ENCODE peak calls at places on chromosomes 11 and 22, in five cellular contexts. H is HepG2, Y is Panc1, Z is GM23338, Q is HCT116. S is an unnamed sample.

GRCh38 chr11:826836-827145 is 928 bp upstream of the CRACR2B start:
- ATAC-seq in H (peak), Y (peak), Z (no peak), Q (peak), S (no peak)

GRCh38 chr11:45917286-45917622 is 423 bp downstream of the PEX16 start:
- ATAC-seq in H (no peak), Y (peak), Z (no peak), Q (no peak), S (no peak)

GRCh38 chr11:117089685-117090084 is 8.5 kb downstream of the SIK3 start:
- ATAC-seq in H (no peak), Y (no peak), Z (no peak), Q (peak), S (no peak)

GRCh38 chr22:29074276-29074625 is 1.4 kb downstream of the KREMEN1 start:
- ATAC-seq in H (no peak), Y (no peak), Z (peak), Q (peak), S (no peak)

GRCh38 chr11:12968836-12969235 is 40.3 kb upstream of the RASSF10 start:
- ATAC-seq in H (no peak), Y (no peak), Z (no peak), Q (no peak), S (no peak)

GRCh38 chr11:69114811-69115523 is 40.8 kb upstream of the SMIM38 start:
- ATAC-seq in H (no peak), Y (peak), Z (no peak), Q (no peak), S (no peak)

GRCh38 chr11:19055016-19055415 is 5.5 kb downstream of the MRGPRX2 start:
- ATAC-seq in H (no peak), Y (no peak), Z (no peak), Q (no peak), S (no peak)

GRCh38 chr11:94537051-94537600 is 6.6 kb upstream of the FUT4 start:
- ATAC-seq in H (no peak), Y (no peak), Z (no peak), Q (no peak), S (no peak)

GRCh38 chr11:623999-624704 is 603 bp downstream of the CDHR5 start:
- ATAC-seq in H (peak), Y (peak), Z (no peak), Q (peak), S (no peak)

GRCh38 chr11:129881570-129882170 is 13.7 kb downstream of the NFRKB start:
- ATAC-seq in H (peak), Y (peak), Z (peak), Q (peak), S (no peak)

GRCh38 chr11:114057605-114058004 is 1.9 kb upstream of the ZBTB16 start:
- ATAC-seq in H (no peak), Y (no peak), Z (no peak), Q (no peak), S (no peak)

GRCh38 chr11:114058871-114059277 is 637 bp upstream of the ZBTB16 start:
- ATAC-seq in H (no peak), Y (no peak), Z (no peak), Q (no peak), S (no peak)

GRCh38 chr11:114059278-114059983 is at the start of gene ZBTB16:
- ATAC-seq in H (no peak), Y (peak), Z (peak), Q (no peak), S (peak)

GRCh38 chr11:114057147-114057546 is 2.4 kb upstream of the ZBTB16 start:
- ATAC-seq in H (no peak), Y (no peak), Z (no peak), Q (no peak), S (no peak)

DNA sequence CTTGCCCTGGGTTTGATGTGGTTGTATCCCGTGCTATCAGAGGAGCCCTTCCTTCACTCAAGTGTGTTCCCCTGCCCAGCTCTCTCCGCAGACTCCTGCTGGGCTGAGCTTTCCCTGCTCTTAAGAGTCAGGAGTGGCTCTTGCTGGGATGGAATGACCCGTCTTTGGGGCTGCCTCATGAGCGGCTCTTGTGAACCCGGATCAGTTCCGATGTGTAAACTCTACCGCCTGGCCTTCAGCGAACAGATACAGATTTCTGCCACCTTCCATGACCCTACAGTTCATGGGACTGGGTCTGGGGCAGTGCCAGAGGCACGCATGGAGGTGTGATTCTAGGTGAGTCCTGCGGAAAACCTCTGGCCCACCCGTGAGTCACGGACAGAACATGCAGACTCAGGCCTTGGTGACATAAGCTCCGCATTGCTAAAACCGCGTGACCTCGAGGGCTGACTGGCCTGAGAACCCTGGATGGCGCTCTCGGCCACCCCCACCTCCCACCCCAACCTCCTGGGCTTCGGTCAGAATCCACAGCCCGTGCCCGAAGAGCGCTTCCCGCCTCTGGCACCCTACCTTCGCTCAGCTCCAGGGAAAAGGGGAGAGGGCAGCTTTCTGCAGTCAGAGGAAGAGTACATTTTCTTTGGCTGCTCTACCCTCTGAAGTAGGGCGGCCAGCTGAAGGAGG is 1.3 kb upstream of the ZBTB16 start:
- ATAC-seq in H (no peak), Y (no peak), Z (peak), Q (no peak), S (no peak)
- TF ChIP-seq POLR2AphosphoS5 in H (no peak), Y (no peak), Z (no peak), Q (no peak), S (no peak)

GRCh38 chr11:66847461-66848232 is 4.4 kb downstream of the RCE1 start:
- ATAC-seq in H (no peak), Y (no peak), Z (no peak), Q (no peak), S (no peak)
- TF ChIP-seq POLR2AphosphoS5 in H (no peak), Y (peak), Z (peak), Q (no peak), S (no peak)

GRCh38 chr11:20160425-20161229 is at the start of gene DBX1:
- ATAC-seq in H (no peak), Y (no peak), Z (no peak), Q (no peak), S (no peak)
- TF ChIP-seq POLR2AphosphoS5 in H (no peak), Y (no peak), Z (no peak), Q (no peak), S (no peak)

GRCh38 chr11:62123669-62124185 is at the start of gene INCENP:
- ATAC-seq in H (peak), Y (peak), Z (peak), Q (peak), S (peak)
- TF ChIP-seq POLR2AphosphoS5 in H (peak), Y (peak), Z (peak), Q (peak), S (peak)

GRCh38 chr22:31346733-31347250 is 646 bp upstream of the PATZ1 start:
- ATAC-seq in H (peak), Y (peak), Z (peak), Q (peak), S (no peak)

GRCh38 chr22:31346255-31346732 is at the start of gene PATZ1:
- ATAC-seq in H (peak), Y (peak), Z (no peak), Q (peak), S (peak)

GRCh38 chr22:31348766-31349165 is 2.6 kb upstream of the PATZ1 start:
- ATAC-seq in H (no peak), Y (no peak), Z (no peak), Q (no peak), S (no peak)

GRCh38 chr22:31345331-31346254 is 553 bp downstream of the PATZ1 start:
- ATAC-seq in H (peak), Y (peak), Z (peak), Q (peak), S (peak)

GRCh38 chr22:31347251-31348008 is 1.3 kb upstream of the PATZ1 start:
- ATAC-seq in H (peak), Y (peak), Z (peak), Q (peak), S (peak)
- TF ChIP-seq POLR2AphosphoS5 in H (peak), Y (peak), Z (peak), Q (peak), S (peak)

GRCh38 chr22:44862281-44862680 is 109.9 kb downstream of the ARHGAP8 start:
- ATAC-seq in H (no peak), Y (no peak), Z (no peak), Q (no peak), S (no peak)

GRCh38 chr22:44862981-44863860 is 110.8 kb downstream of the ARHGAP8 start:
- ATAC-seq in H (no peak), Y (no peak), Z (peak), Q (peak), S (no peak)

GRCh38 chr22:44869196-44869595 is 116.8 kb downstream of the ARHGAP8 start:
- ATAC-seq in H (no peak), Y (no peak), Z (no peak), Q (no peak), S (no peak)

GRCh38 chr22:44861245-44861644 is 108.9 kb downstream of the ARHGAP8 start:
- ATAC-seq in H (no peak), Y (no peak), Z (no peak), Q (no peak), S (no peak)

DNA sequence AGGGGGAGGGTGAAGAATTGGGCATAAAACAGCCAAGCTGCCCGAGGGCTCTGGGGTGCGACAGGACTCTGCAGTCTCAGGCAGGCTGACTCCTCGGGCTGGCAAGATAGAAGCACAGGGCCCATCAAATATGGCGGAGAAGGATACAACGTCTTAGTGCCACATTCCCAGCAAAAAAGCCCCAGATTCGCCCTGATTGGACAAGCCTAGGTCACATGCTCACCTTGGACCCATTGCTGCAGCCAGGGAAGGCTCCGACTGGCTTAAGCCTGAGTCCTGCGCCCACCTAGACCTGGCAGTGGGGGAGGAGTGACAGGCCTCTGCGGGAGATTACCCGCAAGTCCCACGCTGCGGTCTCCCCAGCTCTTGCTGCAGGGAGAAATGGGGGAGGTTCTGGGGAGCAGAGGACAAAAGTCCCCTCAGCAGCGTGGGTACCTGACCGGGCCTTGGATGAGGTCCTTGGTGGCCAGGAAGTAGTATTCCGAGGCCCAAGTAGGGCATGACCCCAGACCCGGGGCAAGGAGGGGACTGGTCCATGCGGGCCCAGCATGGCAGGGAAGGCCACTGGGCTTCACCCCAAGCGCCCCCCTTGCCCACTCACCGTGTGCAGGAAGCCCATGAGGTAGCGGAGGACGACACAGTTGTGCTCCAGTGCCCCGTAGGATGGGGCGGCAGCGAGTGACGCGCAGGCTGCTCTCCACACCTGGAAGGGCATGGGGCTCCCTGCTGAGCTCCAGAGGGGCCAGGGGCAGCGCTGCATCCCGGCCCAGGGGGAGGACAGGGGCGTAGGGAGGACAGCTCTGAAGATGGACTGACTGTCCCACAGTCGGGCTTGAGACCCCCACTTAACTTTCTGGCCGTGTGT is 113.0 kb downstream of the ARHGAP8 start:
- ATAC-seq in H (no peak), Y (no peak), Z (no peak), Q (no peak), S (no peak)
- TF ChIP-seq POLR2AphosphoS5 in H (no peak), Y (no peak), Z (no peak), Q (no peak), S (no peak)

GRCh38 chr22:45237065-45237990 is 3.4 kb downstream of the KIAA0930 start:
- ATAC-seq in H (peak), Y (no peak), Z (no peak), Q (no peak), S (no peak)

GRCh38 chr22:45238431-45239377 is 2.0 kb downstream of the KIAA0930 start:
- ATAC-seq in H (no peak), Y (no peak), Z (no peak), Q (no peak), S (no peak)

GRCh38 chr22:45240810-45241631 is at the start of gene KIAA0930:
- ATAC-seq in H (peak), Y (peak), Z (peak), Q (peak), S (peak)

GRCh38 chr22:45240137-45240809 is 421 bp downstream of the KIAA0930 start:
- ATAC-seq in H (peak), Y (peak), Z (peak), Q (peak), S (peak)

DNA sequence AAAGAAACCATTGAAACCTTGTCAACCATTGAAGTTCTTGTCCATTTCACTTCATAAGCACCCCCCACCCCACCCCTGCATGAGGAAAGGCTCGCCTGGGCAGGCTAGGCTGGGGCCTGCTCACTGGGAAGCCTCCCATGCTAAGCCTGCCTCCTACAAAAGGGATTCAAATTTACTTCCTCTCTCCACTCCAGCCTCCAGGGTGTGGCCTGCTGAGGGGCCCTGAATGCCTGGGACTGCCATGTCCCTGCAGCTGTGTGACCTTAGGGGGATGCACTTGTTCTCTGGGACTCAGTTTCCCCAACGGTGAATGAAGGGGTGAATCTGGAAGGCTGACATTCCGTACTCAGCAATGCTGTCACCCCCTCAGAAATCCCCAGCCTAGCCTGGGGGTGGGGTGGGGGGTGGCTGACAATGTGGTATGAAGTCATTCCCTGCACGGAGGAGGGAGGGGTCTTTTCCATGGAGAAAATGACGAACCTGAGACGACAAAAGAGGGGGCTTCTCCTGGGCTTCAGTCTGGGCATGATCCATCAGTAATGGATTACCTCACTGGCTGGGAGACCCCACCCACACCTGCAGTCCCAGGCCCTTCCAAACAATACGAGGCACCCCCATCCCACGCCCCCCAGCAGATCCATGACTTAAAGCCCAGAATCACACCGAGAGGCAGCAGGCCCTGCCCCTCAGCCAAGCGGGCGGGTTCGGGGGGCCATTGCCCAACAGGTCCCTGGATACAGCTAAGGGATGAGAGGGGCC is 1.1 kb downstream of the KIAA0930 start:
- ATAC-seq in H (no peak), Y (no peak), Z (peak), Q (no peak), S (no peak)
- TF ChIP-seq POLR2AphosphoS5 in H (no peak), Y (no peak), Z (no peak), Q (no peak), S (no peak)

GRCh38 chr22:38844661-38845367 is 986 bp upstream of the NPTXR start:
- ATAC-seq in H (no peak), Y (no peak), Z (no peak), Q (no peak), S (no peak)

GRCh38 chr22:38841635-38842034 is 2.2 kb downstream of the NPTXR start:
- ATAC-seq in H (no peak), Y (no peak), Z (no peak), Q (no peak), S (no peak)

GRCh38 chr22:38843716-38844660 is at the start of gene NPTXR:
- ATAC-seq in H (peak), Y (peak), Z (peak), Q (peak), S (peak)

GRCh38 chr22:38842512-38843200 is 1.2 kb downstream of the NPTXR start:
- ATAC-seq in H (no peak), Y (no peak), Z (no peak), Q (no peak), S (no peak)

GRCh38 chr22:38843201-38843715 is 570 bp downstream of the NPTXR start:
- ATAC-seq in H (peak), Y (peak), Z (peak), Q (peak), S (peak)
- TF ChIP-seq POLR2AphosphoS5 in H (no peak), Y (no peak), Z (no peak), Q (no peak), S (no peak)